ENCODE peak calls at places on chromosomes 4 and X, in eight cellular contexts. X is ovary, M is body of pancreas, B is A549, Q is gastrocnemius medialis, Y is esophagus squamous epithelium, D is uterus, I is IMR-90. Z is an unnamed sample.

GRCh38 chr4:56077676-56078075 is 128.9 kb downstream of the CEP135 start:
- DNase-seq in X (no peak), M (no peak), B (no peak), Q (no peak), Y (no peak), D (no peak), I (no peak), Z (no peak)

GRCh38 chr4:14449308-14449707 is 553.0 kb upstream of the CPEB2 start:
- DNase-seq in X (no peak), M (no peak), B (no peak), Q (no peak), Y (no peak), D (no peak), I (no peak), Z (no peak)

GRCh38 chrX:105502336-105502735 is 281.8 kb upstream of the TEX13A start:
- DNase-seq in X (no peak), M (no peak), B (no peak), Q (no peak), Y (no peak), D (no peak), I (no peak), Z (no peak)

GRCh38 chrX:82320554-82320953 is 1118.7 kb downstream of the SH3BGRL start:
- DNase-seq in X (no peak), M (no peak), B (no peak), Q (no peak), Y (no peak), D (no peak), I (no peak), Z (no peak)

GRCh38 chrX:132173647-132174046 is 45.6 kb downstream of the RAP2C start:
- DNase-seq in X (no peak), M (no peak), B (no peak), Q (no peak), Y (no peak), D (no peak), I (no peak), Z (no peak)

GRCh38 chr4:107826427-107826980 is 1.8 kb downstream of the SGMS2 start:
- DNase-seq in X (no peak), M (no peak), B (no peak), Q (no peak), Y (no peak), D (no peak), I (no peak), Z (no peak)

GRCh38 chrX:26328610-26329319 is 112.8 kb downstream of the MAGEB5 start:
- DNase-seq in X (no peak), M (no peak), B (no peak), Q (no peak), Y (no peak), D (no peak), I (no peak), Z (no peak)

GRCh38 chrX:1034717-1035116 is 177.7 kb downstream of the CRLF2 start:
- DNase-seq in X (no peak), M (no peak), B (no peak), Q (no peak), Y (no peak), D (no peak), I (no peak), Z (no peak)

GRCh38 chr4:39446842-39447573 is 11.7 kb downstream of the RPL9 start:
- DNase-seq in X (peak), M (peak), B (no peak), Q (no peak), Y (peak), D (peak), I (peak), Z (peak)

GRCh38 chrX:70453024-70453618 is 8.5 kb downstream of the DLG3 start:
- DNase-seq in X (no peak), M (no peak), B (no peak), Q (no peak), Y (no peak), D (no peak), I (no peak), Z (no peak)

GRCh38 chr4:79413486-79413885 is 5.5 kb upstream of the GK2 start:
- DNase-seq in X (no peak), M (no peak), B (no peak), Q (no peak), Y (no peak), D (no peak), I (no peak), Z (no peak)

GRCh38 chr4:150207871-150208270 is 129.6 kb downstream of the DCLK2 start:
- DNase-seq in X (no peak), M (no peak), B (no peak), Q (no peak), Y (no peak), D (no peak), I (peak), Z (no peak)

GRCh38 chr4:170022211-170022610 is 4.0 kb downstream of the MFAP3L start:
- DNase-seq in X (no peak), M (no peak), B (no peak), Q (no peak), Y (no peak), D (no peak), I (no peak), Z (no peak)

GRCh38 chr4:84579410-84579791 is 3.5 kb upstream of the CDS1 start:
- DNase-seq in X (no peak), M (no peak), B (no peak), Q (no peak), Y (no peak), D (no peak), I (no peak), Z (no peak)

GRCh38 chrX:147476008-147476407 is 435.7 kb upstream of the FMR1 start:
- DNase-seq in X (no peak), M (peak), B (peak), Q (no peak), Y (no peak), D (no peak), I (no peak), Z (no peak)

GRCh38 chr4:56861365-56861764 is 39.9 kb upstream of the SPINK2 start:
- DNase-seq in X (no peak), M (no peak), B (no peak), Q (no peak), Y (no peak), D (no peak), I (peak), Z (no peak)

GRCh38 chrX:39261446-39262147 is 460.3 kb downstream of the MID1IP1 start:
- DNase-seq in X (no peak), M (no peak), B (peak), Q (no peak), Y (no peak), D (no peak), I (no peak), Z (no peak)

GRCh38 chr4:25993564-25994185 is 79.7 kb downstream of the SMIM20 start:
- DNase-seq in X (no peak), M (no peak), B (peak), Q (no peak), Y (no peak), D (no peak), I (no peak), Z (no peak)

GRCh38 chr4:150215601-150216000 is 137.4 kb downstream of the DCLK2 start:
- DNase-seq in X (no peak), M (no peak), B (no peak), Q (no peak), Y (no peak), D (no peak), I (no peak), Z (no peak)

GRCh38 chr4:87734936-87735335 is 64.4 kb upstream of the IBSP start:
- DNase-seq in X (no peak), M (no peak), B (no peak), Q (no peak), Y (no peak), D (no peak), I (no peak), Z (no peak)

GRCh38 chrX:116246261-116246660 is 75.7 kb downstream of the AGTR2 start:
- DNase-seq in X (no peak), M (no peak), B (no peak), Q (no peak), Y (no peak), D (no peak), I (no peak), Z (no peak)

GRCh38 chr4:34422472-34422871 is 1821.8 kb downstream of the ARAP2 start:
- DNase-seq in X (no peak), M (no peak), B (peak), Q (no peak), Y (no peak), D (no peak), I (no peak), Z (no peak)

GRCh38 chr4:137375111-137375850 is 157.0 kb downstream of the PCDH18 start:
- DNase-seq in X (no peak), M (no peak), B (no peak), Q (no peak), Y (no peak), D (no peak), I (no peak), Z (no peak)

GRCh38 chr4:105807496-105807895 is 87.8 kb upstream of the NPNT start:
- DNase-seq in X (no peak), M (no peak), B (no peak), Q (no peak), Y (no peak), D (no peak), I (peak), Z (no peak)

GRCh38 chr4:74805601-74806000 is 11.3 kb upstream of the BTC start:
- DNase-seq in X (no peak), M (no peak), B (peak), Q (no peak), Y (no peak), D (no peak), I (peak), Z (no peak)

GRCh38 chrX:15335135-15336022 is at the start of gene PIGA:
- DNase-seq in X (peak), M (peak), B (peak), Q (peak), Y (peak), D (peak), I (peak), Z (peak)

GRCh38 chrX:7378406-7378805 is 230.5 kb upstream of the PUDP start:
- DNase-seq in X (no peak), M (no peak), B (no peak), Q (no peak), Y (no peak), D (no peak), I (no peak), Z (no peak)

GRCh38 chrX:123138473-123138872 is 45.6 kb upstream of the GRIA3 start:
- DNase-seq in X (no peak), M (no peak), B (no peak), Q (no peak), Y (no peak), D (no peak), I (no peak), Z (no peak)

GRCh38 chr4:15996773-15997172 is 33.8 kb upstream of the FGFBP2 start:
- DNase-seq in X (no peak), M (no peak), B (no peak), Q (no peak), Y (no peak), D (no peak), I (peak), Z (no peak)

GRCh38 chrX:1400049-1400448 is 8.1 kb upstream of the SLC25A6 start:
- DNase-seq in X (no peak), M (peak), B (no peak), Q (no peak), Y (no peak), D (no peak), I (no peak), Z (peak)

GRCh38 chr4:168028568-168028967 is 63.8 kb upstream of the ANXA10 start:
- DNase-seq in X (no peak), M (peak), B (peak), Q (no peak), Y (no peak), D (no peak), I (peak), Z (no peak)

GRCh38 chr4:88211473-88212252 is 53.2 kb upstream of the ABCG2 start:
- DNase-seq in X (no peak), M (peak), B (peak), Q (no peak), Y (no peak), D (no peak), I (peak), Z (no peak)

GRCh38 chr4:138090918-138091659 is 151.1 kb downstream of the SLC7A11 start:
- DNase-seq in X (no peak), M (peak), B (no peak), Q (no peak), Y (no peak), D (no peak), I (no peak), Z (no peak)

GRCh38 chr4:2965262-2965661 is 1.9 kb downstream of the GRK4 start:
- DNase-seq in X (no peak), M (no peak), B (no peak), Q (no peak), Y (no peak), D (no peak), I (no peak), Z (no peak)

GRCh38 chr4:106993846-106994245 is 42.3 kb downstream of the DKK2 start:
- DNase-seq in X (no peak), M (no peak), B (no peak), Q (no peak), Y (no peak), D (no peak), I (no peak), Z (no peak)

GRCh38 chr4:6991771-6992557 is 51.2 kb upstream of the TADA2B start:
- DNase-seq in X (peak), M (peak), B (no peak), Q (no peak), Y (no peak), D (peak), I (peak), Z (no peak)

GRCh38 chr4:41509411-41510008 is 28.4 kb upstream of the LIMCH1 start:
- DNase-seq in X (no peak), M (peak), B (no peak), Q (no peak), Y (no peak), D (no peak), I (no peak), Z (peak)

DNA sequence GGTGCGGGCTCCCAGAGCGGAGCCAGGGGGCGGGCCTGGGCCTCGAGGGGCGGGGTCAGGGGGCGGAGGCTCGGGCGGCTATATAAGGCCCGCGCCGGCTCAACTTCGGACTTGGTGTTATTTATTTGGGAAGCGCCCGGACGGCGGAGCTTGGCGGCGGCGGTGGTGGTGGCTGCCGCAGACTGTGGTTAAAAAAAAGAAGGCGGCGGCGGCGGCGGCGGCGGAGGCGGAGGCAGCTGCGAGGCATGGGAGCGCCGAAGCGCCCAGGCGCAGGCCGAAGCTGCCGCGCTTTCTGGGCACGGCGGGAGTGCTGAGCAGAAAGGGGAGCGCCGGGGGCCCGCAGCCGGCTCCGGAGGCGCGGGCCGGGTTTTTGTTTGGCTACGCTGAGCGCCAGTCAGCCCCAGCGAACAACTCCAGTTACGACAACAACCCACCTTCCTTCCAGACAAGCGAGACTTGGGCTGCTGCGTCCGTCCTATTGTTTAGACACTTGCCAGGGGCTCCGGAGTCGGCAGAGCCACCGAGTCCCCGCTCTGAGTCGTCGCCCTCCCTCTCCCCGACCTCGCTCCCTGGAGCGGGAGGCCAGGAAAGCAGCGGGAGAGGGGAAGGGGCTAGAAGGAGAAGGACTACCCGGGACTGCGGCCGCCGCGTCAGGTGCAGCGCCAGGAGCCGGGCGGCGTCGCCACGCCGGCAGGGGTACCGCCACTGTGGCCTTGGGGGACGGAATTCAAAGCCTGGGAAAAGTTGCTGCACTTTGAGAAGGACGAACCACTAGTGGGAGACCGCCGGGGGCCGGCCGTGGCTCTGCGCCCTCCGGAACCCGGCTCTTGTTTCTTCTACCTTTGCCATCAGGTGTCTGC is at the start of gene SLIT2:
- DNase-seq in X (peak), M (peak), B (peak), Q (peak), Y (no peak), D (peak), I (peak), Z (peak)
- TF ChIP-seq POLR2A in X (peak), M (peak), B (no peak), Q (peak), Y (no peak), D (peak), I (peak), Z (peak)

DNA sequence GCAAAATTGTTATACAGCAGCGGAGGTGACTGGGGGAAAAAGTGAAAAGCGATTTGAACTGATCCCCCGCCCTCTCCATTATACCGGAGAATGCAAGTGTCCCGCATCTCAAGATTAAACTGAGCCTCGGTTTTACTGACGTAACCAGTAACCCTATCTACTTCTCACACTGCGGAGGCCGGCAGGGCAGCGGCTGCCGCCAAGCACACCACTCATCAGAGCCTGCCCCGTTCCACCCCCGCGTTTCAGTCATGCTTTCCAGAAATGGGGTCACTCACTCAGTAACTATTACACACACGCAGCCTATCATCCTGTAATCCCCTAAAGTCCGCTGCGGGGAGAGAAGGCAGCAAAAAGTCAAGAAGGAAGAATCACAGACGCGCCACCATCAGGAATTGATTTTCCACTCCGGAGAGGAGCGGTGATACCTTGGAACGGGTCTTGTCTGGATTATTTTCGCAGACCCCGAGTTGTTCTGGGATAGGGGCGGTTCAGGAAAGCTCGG is 1.4 kb downstream of the RPS6KA3 start:
- DNase-seq in X (peak), M (peak), B (peak), Q (peak), Y (no peak), D (peak), I (peak), Z (peak)
- TF ChIP-seq POLR2A in X (peak), M (peak), B (no peak), Q (peak), Y (no peak), D (no peak), I (peak), Z (peak)

GRCh38 chr4:144402999-144403398 is 243.0 kb upstream of the HHIP start:
- DNase-seq in X (no peak), M (no peak), B (no peak), Q (no peak), Y (no peak), D (no peak), I (no peak), Z (no peak)

GRCh38 chr4:144402176-144402575 is 243.8 kb upstream of the HHIP start:
- DNase-seq in X (no peak), M (no peak), B (no peak), Q (no peak), Y (no peak), D (no peak), I (no peak), Z (no peak)

GRCh38 chr4:144403903-144404302 is 242.1 kb upstream of the HHIP start:
- DNase-seq in X (no peak), M (no peak), B (no peak), Q (no peak), Y (no peak), D (no peak), I (no peak), Z (no peak)

GRCh38 chr4:144399927-144400326 is 246.0 kb upstream of the HHIP start:
- DNase-seq in X (no peak), M (no peak), B (peak), Q (no peak), Y (no peak), D (no peak), I (peak), Z (no peak)
- TF ChIP-seq POLR2A in X (no peak), M (no peak), B (no peak), Q (no peak), Y (no peak), D (no peak), I (no peak), Z (no peak)

DNA sequence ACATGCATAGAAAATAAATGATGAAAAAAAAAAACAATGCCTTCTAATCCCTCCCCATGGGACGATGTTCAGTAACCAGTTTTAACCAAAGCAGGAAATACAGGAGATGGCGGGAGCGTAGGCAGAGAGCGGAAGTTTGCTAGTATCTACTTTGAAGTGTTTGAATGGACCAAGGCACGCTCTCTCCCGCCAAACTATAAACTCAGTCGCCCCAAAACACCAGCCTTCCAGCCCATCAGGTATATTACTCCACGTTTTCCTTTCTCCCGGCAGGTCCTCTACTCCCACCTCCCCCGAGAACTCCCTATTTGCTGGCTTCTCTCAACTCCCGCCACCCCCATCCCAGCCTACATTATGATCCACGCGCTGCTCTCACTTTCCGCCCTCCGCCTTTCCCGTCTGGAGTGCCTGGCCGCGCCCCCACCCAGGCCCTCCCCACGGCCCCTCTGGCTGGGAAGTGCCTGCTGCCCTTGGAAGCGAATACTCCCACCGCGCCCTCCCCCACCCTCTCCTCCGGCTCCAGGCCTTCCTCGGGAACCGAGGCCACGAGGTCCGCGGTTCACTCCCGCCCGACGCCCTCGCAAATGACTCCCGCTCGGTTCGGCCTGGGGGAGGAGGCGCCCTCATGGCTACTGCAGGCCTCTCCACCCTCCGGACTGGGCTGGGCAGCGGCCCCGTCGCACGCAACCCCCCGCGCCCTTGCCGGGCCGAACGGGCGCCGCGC is 741 bp downstream of the DHX15 start:
- DNase-seq in X (peak), M (peak), B (peak), Q (peak), Y (no peak), D (peak), I (peak), Z (peak)
- TF ChIP-seq POLR2A in X (no peak), M (no peak), B (no peak), Q (no peak), Y (no peak), D (no peak), I (peak), Z (no peak)

DNA sequence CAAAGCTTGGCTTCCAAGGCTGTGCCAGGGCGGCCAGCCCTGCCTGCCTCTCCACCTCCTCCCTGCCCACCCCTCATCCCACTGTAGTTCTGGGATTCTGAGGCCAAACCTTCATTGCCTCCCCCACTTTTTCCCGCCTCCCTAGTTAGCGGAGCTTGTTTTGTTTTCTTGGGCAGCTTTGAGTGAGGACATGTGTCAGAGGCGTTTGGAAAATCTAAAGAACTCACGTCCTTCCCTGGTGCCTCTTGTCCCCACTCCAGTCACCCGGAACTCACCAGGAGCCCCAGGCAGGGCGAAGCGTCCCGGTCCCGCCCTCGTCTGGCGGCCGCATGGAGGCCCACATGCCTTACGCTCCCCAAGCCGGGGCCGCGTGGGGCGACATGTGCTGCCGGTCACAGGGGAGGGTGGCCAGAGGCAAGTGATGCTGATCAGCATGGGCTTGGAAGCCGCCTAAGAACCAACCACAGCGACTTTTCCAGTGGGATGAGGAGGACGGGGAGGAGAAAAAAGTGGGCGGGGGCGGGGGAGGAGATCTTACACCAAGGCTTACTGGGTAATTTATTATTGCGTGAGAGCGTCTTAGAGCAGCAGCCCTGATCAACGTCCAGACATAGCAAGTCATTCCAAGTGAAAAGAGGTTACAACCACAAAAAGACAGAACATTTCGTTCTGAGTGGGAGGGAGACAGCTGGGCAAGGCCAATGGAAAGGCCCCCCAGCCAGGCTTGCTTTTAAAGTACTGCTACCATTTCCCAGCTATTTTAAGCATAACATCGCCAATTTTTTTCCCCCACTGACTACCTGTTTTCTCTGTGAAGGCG is 48.5 kb downstream of the PRPS1 start:
- DNase-seq in X (peak), M (peak), B (peak), Q (peak), Y (peak), D (peak), I (peak), Z (peak)
- TF ChIP-seq POLR2A in X (peak), M (peak), B (peak), Q (peak), Y (no peak), D (peak), I (peak), Z (peak)